ENCODE peak calls at places on chromosomes 6 and 20, in four cellular contexts. T, H, D and Z are unnamed samples.

GRCh38 chr6:124356276-124356810 is 552.7 kb downstream of the NKAIN2 start:
- DNase-seq in T (no peak), H (no peak), D (no peak), Z (no peak)

GRCh38 chr20:46752639-46753235 is 43.3 kb downstream of the SLC2A10 start:
- DNase-seq in D (peak; percentile 69), T (no peak), H (peak; percentile 70), Z (peak; percentile 63)

GRCh38 chr6:25601797-25602679 is 50.0 kb upstream of the SCGN start:
- DNase-seq in H (peak; percentile 62), D (peak; percentile 42), T (no peak), Z (peak; percentile 60)

GRCh38 chr6:29667158-29667557 is 10.3 kb downstream of the MOG start:
- DNase-seq in T (no peak), D (no peak), H (no peak), Z (no peak)

GRCh38 chr6:52635049-52635577 is 35.8 kb upstream of the TMEM14A start:
- DNase-seq in H (no peak), D (no peak), T (no peak), Z (no peak)

GRCh38 chr20:10673176-10673830 is 496 bp downstream of the JAG1 start:
- DNase-seq in T (no peak), H (peak; percentile 13), D (no peak), Z (no peak)

GRCh38 chr20:11675920-11676617 is 241.6 kb upstream of the BTBD3 start:
- DNase-seq in D (no peak), H (no peak), T (no peak), Z (no peak)

GRCh38 chr6:170050591-170051041 is 240.3 kb downstream of the DLL1 start:
- DNase-seq in T (no peak), D (no peak), H (no peak), Z (no peak)

GRCh38 chr6:158008894-158009891 is 27.5 kb downstream of the SYNJ2 start:
- DNase-seq in D (no peak), H (peak; percentile 54), T (no peak), Z (no peak)

GRCh38 chr20:56731041-56731440 is 101.9 kb downstream of the TFAP2C start:
- DNase-seq in D (no peak), T (no peak), H (no peak), Z (no peak)

GRCh38 chr20:37979021-37979985 is 54.0 kb downstream of the TTI1 start:
- DNase-seq in D (no peak), T (no peak), H (no peak), Z (no peak)

GRCh38 chr6:104718672-104719071 is 141.0 kb downstream of the HACE1 start:
- DNase-seq in H (no peak), D (no peak), T (no peak), Z (no peak)

GRCh38 chr6:99330159-99330558 is 19.3 kb downstream of the FAXC start:
- DNase-seq in T (peak; percentile 71), H (peak; percentile 79), D (peak; percentile 66), Z (peak; percentile 52)

GRCh38 chr6:155530219-155530834 is 74.7 kb upstream of the NOX3 start:
- DNase-seq in D (peak; percentile 41), H (peak; percentile 19), T (no peak), Z (peak; percentile 73)

GRCh38 chr20:31617432-31618104 is 12.5 kb downstream of the ID1 start:
- DNase-seq in D (no peak), T (no peak), H (no peak), Z (no peak)

GRCh38 chr6:11556308-11556707 is 18.8 kb downstream of the TMEM170B start:
- DNase-seq in T (no peak), D (no peak), H (no peak), Z (no peak)

GRCh38 chr6:41630946-41631345 is 7.3 kb upstream of the MDFI start:
- DNase-seq in D (no peak), H (no peak), T (no peak), Z (no peak)

GRCh38 chr6:150134280-150134920 is 8.4 kb upstream of the PPP1R14C start:
- DNase-seq in T (no peak), H (no peak), D (no peak), Z (no peak)
- TF ChIP-seq KDM1A in T (no peak), H (no peak), D (no peak), Z (no peak)

GRCh38 chr20:49115565-49115964 is 69.5 kb downstream of the CSE1L start:
- DNase-seq in T (no peak), D (no peak), H (no peak), Z (no peak)
- TF ChIP-seq BHLHE40 in T (no peak), D (no peak), H (no peak), Z (no peak)

GRCh38 chr6:43478008-43478372 is 620 bp downstream of the TJAP1 start:
- DNase-seq in D (no peak), T (no peak), H (no peak), Z (no peak)

GRCh38 chr6:43477235-43478007 is at the start of gene TJAP1:
- DNase-seq in D (peak; percentile 84), H (peak; percentile 96), T (peak; percentile 36), Z (peak; percentile 80)

GRCh38 chr6:43472515-43472914 is 4.9 kb upstream of the TJAP1 start:
- DNase-seq in D (no peak), H (no peak), T (no peak), Z (no peak)

GRCh38 chr6:43475506-43475905 is 1.9 kb upstream of the TJAP1 start:
- DNase-seq in D (no peak), T (no peak), H (no peak), Z (no peak)

DNA sequence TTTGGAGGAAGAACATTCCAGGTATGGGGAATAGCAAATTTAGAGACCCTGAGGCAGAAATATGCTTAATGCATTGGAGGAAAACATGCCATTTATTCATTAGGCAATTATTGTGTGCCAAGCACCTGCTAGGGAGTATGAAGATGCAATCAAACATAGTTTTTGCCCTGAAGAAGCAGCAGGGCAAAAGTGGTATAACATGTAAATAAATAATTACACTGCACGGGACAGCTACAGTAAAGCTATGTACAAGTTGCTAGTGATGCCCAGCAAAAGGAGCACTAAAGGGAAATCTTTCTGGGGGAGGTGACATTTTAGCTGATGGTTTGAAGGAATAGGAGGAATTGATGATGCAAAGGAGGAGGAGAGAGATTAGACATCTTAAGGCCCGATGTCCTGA is 626 bp upstream of the TJAP1 start:
- DNase-seq in D (no peak), T (no peak), H (no peak), Z (no peak)
- TF ChIP-seq KDM1A in D (no peak), T (no peak), H (no peak), Z (no peak)

DNA sequence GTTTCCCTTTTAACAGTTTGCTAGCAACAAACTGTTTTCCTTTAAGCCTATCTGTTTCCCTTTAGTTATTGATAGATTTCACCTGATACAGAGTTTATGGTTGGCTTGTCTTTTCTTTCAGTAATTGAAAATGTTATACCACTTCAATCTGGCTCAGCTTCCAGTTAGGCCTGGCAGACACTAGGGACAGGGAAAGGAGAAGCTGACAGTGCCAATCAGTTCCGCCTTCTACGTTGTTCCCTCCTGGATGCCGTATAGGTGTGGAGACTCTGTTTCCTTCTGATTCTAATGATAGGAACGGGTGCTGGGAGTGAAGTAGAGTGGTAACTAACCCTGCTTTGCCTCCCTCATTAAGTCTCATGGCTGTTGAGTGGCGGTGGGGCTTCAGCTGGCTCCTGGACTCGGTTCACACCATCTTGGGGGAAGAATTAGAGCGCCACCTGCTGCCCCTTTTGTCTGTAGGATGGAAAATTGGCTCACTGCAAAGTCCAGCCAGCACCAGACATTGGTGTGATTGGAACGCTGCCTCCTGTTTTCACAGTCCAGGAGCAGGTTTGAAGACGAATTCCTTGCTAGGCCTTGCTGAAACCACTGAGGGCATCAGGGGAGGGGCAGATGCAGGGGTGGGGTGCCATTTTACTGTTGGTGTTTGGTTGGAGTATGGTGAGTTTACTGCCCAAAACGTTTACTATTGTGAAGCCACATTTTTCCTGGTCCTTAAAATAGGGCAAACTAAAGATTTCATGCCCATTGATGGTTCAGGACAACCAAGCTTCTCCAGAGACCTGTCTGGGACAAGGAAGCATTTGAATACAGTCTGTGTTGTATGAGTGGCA is 1729.5 kb downstream of the GRIK2 start:
- DNase-seq in T (no peak), D (peak; percentile 56), H (peak; percentile 24), Z (peak; percentile 44)
- TF ChIP-seq BHLHE40 in T (no peak), D (no peak), H (no peak), Z (no peak)

GRCh38 chr6:55798571-55798970 is 76.8 kb downstream of the BMP5 start:
- DNase-seq in D (no peak), T (no peak), H (no peak), Z (no peak)

GRCh38 chr6:55794136-55794812 is 81.1 kb downstream of the BMP5 start:
- DNase-seq in H (no peak), D (no peak), T (no peak), Z (no peak)
- TF ChIP-seq KDM1A in H (no peak), D (no peak), T (no peak), Z (no peak)

GRCh38 chr20:61939691-61940360 is 125.9 kb downstream of the TAF4 start:
- DNase-seq in D (no peak), H (no peak), T (no peak), Z (no peak)
- TF ChIP-seq BHLHE40 in D (no peak), H (no peak), T (no peak), Z (no peak)

GRCh38 chr6:137709424-137710281 is 157.4 kb upstream of the TNFAIP3 start:
- DNase-seq in T (no peak), H (no peak), D (no peak), Z (no peak)
- TF ChIP-seq KDM1A in T (no peak), H (no peak), D (no peak), Z (no peak)

GRCh38 chr20:5140195-5140594 is 13.4 kb downstream of the CDS2 start:
- DNase-seq in D (no peak), T (no peak), H (no peak), Z (no peak)
- TF ChIP-seq BHLHE40 in D (no peak), T (no peak), H (no peak), Z (no peak)

DNA sequence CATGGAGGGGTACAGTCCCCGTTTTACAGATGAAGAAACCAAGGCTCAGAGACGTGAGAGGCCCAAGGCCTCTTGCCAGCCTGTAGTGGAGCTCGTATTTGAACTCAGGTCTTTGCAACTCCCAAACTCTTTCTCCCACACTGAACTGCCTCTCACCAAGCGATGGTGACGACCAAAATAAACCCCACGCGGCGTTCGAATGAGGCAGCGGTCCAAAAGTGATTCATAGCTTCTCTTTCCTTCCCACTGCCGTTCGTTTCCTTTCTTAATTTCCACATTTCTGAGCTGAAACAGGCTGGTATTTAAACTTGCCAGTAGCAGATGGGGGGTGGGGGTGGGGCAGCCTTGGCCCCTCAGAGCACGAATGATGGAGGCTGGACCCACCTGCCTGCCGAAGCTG is 252.9 kb upstream of the KCNG1 start:
- DNase-seq in D (no peak), H (no peak), T (no peak), Z (no peak)
- TF ChIP-seq KDM1A in D (no peak), H (no peak), T (no peak), Z (no peak)